ENCODE peak calls at places on chromosomes 12 and 14, in nine cellular contexts. One of them, this sample, is unnamed.

GRCh38 chr12:31325524-31325875 is 450 bp downstream of the SINHCAF start:
- DNase-seq in Peyer's patch: peak; percentile 23
- DNase-seq in thyroid gland: no peak
- DNase-seq in DND-41: no peak
- DNase-seq in mucosa of descending colon: peak; percentile 66
- DNase-seq in heart right ventricle: peak; percentile 4
- DNase-seq in MM.1S: peak; percentile 13
- DNase-seq in breast epithelium: no peak
- DNase-seq in A549: peak; percentile 19
- DNase-seq in this sample: no peak

GRCh38 chr12:50924439-50925341 is 27.7 kb upstream of the HIGD1C start:
- DNase-seq in mucosa of descending colon: peak; percentile 78
- DNase-seq in heart right ventricle: peak; percentile 95
- DNase-seq in DND-41: peak; percentile 79
- DNase-seq in thyroid gland: peak; percentile 97
- DNase-seq in Peyer's patch: peak; percentile 85
- DNase-seq in breast epithelium: peak; percentile 90
- DNase-seq in MM.1S: peak; percentile 96
- DNase-seq in A549: peak; percentile 29
- DNase-seq in this sample: peak; percentile 94

GRCh38 chr14:98270201-98270600 is 1001.8 kb downstream of the BCL11B start:
- DNase-seq in MM.1S: no peak
- DNase-seq in thyroid gland: no peak
- DNase-seq in A549: no peak
- DNase-seq in breast epithelium: no peak
- DNase-seq in heart right ventricle: no peak
- DNase-seq in mucosa of descending colon: no peak
- DNase-seq in DND-41: no peak
- DNase-seq in Peyer's patch: no peak
- DNase-seq in this sample: no peak

GRCh38 chr12:87217486-87217885 is 811.7 kb downstream of the C12orf50 start:
- DNase-seq in Peyer's patch: no peak
- DNase-seq in mucosa of descending colon: no peak
- DNase-seq in MM.1S: no peak
- DNase-seq in breast epithelium: no peak
- DNase-seq in DND-41: no peak
- DNase-seq in A549: no peak
- DNase-seq in heart right ventricle: no peak
- DNase-seq in thyroid gland: no peak
- DNase-seq in this sample: no peak

GRCh38 chr12:115584156-115584555 is 693.3 kb downstream of the MED13L start:
- DNase-seq in DND-41: no peak
- DNase-seq in thyroid gland: no peak
- DNase-seq in A549: no peak
- DNase-seq in MM.1S: no peak
- DNase-seq in heart right ventricle: no peak
- DNase-seq in mucosa of descending colon: no peak
- DNase-seq in breast epithelium: no peak
- DNase-seq in Peyer's patch: no peak
- DNase-seq in this sample: no peak

GRCh38 chr12:75550906-75551305 is 39.5 kb upstream of the KRR1 start:
- DNase-seq in breast epithelium: no peak
- DNase-seq in DND-41: no peak
- DNase-seq in thyroid gland: no peak
- DNase-seq in MM.1S: no peak
- DNase-seq in A549: no peak
- DNase-seq in Peyer's patch: no peak
- DNase-seq in mucosa of descending colon: no peak
- DNase-seq in heart right ventricle: no peak
- DNase-seq in this sample: no peak

GRCh38 chr12:110937104-110937641 is 16.8 kb upstream of the MYL2 start:
- DNase-seq in heart right ventricle: no peak
- DNase-seq in Peyer's patch: peak; percentile 23
- DNase-seq in A549: peak; percentile 65
- DNase-seq in breast epithelium: no peak
- DNase-seq in mucosa of descending colon: no peak
- DNase-seq in MM.1S: peak; percentile 33
- DNase-seq in DND-41: peak; percentile 45
- DNase-seq in thyroid gland: peak; percentile 54
- DNase-seq in this sample: no peak

GRCh38 chr12:21940972-21941521 is at the start of gene ABCC9:
- DNase-seq in MM.1S: no peak
- DNase-seq in breast epithelium: no peak
- DNase-seq in mucosa of descending colon: peak; percentile 42
- DNase-seq in Peyer's patch: no peak
- DNase-seq in A549: no peak
- DNase-seq in thyroid gland: peak; percentile 61
- DNase-seq in heart right ventricle: peak; percentile 64
- DNase-seq in DND-41: no peak
- DNase-seq in this sample: no peak

GRCh38 chr14:92702441-92702918 is 45.9 kb downstream of the LGMN start:
- DNase-seq in Peyer's patch: peak; percentile 53
- DNase-seq in mucosa of descending colon: no peak
- DNase-seq in breast epithelium: no peak
- DNase-seq in MM.1S: no peak
- DNase-seq in heart right ventricle: no peak
- DNase-seq in A549: no peak
- DNase-seq in DND-41: no peak
- DNase-seq in thyroid gland: peak; percentile 53
- DNase-seq in this sample: no peak
- TF ChIP-seq CTCF in Peyer's patch: no peak
- TF ChIP-seq CTCF in mucosa of descending colon: no peak
- TF ChIP-seq CTCF in breast epithelium: no peak
- TF ChIP-seq CTCF in MM.1S: no peak
- TF ChIP-seq CTCF in heart right ventricle: no peak
- TF ChIP-seq CTCF in A549: no peak
- TF ChIP-seq CTCF in DND-41: no peak
- TF ChIP-seq CTCF in thyroid gland: no peak
- TF ChIP-seq CTCF in this sample: no peak

DNA sequence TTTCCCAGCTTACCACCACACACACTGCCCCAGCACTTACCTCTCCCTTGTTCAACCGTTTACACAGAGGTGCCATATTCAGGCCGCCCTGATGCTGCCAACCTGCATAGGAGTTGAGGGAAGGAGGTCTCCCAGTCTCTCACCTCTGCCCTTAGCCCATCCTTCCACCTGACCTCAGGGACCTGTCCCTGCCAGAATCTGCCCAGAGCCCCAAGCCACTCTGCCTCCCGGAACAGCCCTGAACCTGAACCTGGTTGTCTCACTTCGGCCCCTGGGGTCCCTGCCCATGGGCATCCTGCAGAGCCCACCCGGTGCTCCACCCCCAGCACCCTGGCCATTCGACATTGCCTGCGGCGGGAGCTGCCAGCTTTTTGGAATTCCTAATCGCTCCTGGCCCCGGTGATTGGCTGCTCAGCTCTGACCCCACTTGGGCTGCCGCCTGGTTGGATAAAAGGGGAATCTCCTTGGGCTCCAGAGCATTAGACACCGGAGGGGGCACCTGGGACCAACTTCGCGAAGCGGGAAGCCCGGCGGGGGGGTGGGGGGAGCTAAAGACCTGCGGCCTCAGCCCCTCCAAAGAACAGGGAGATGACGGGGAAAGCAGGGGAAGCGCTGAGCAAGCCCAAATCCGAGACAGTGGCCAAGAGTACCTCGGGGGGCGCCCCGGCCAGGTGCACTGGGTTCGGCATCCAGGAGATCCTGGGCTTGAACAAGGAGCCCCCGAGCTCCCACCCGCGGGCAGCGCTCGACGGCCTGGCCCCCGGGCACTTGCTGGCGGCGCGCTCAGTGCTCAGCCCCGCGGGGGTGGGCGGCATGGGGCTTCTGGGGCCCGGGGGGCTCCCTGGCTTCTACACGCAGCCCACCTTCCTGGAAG is at the start of gene VSX2:
- DNase-seq in MM.1S: no peak
- DNase-seq in thyroid gland: no peak
- DNase-seq in breast epithelium: no peak
- DNase-seq in heart right ventricle: no peak
- DNase-seq in DND-41: no peak
- DNase-seq in A549: no peak
- DNase-seq in Peyer's patch: no peak
- DNase-seq in mucosa of descending colon: no peak
- DNase-seq in this sample: no peak
- H3K4me3 ChIP-seq in MM.1S: no peak within 1 kb of the TSS
- H3K4me3 ChIP-seq in thyroid gland: peak within 1 kb of the TSS; percentile 19
- H3K4me3 ChIP-seq in breast epithelium: no peak within 1 kb of the TSS
- H3K4me3 ChIP-seq in heart right ventricle: peak within 1 kb of the TSS; percentile 24
- H3K4me3 ChIP-seq in DND-41: no peak within 1 kb of the TSS
- H3K4me3 ChIP-seq in A549: no peak within 1 kb of the TSS
- H3K4me3 ChIP-seq in Peyer's patch: peak within 1 kb of the TSS; percentile 29
- H3K4me3 ChIP-seq in mucosa of descending colon: no peak within 1 kb of the TSS
- H3K4me3 ChIP-seq in this sample: no peak within 1 kb of the TSS

GRCh38 chr12:11209098-11209497 is 22.4 kb upstream of the TAS2R42 start:
- DNase-seq in mucosa of descending colon: no peak
- DNase-seq in breast epithelium: no peak
- DNase-seq in thyroid gland: no peak
- DNase-seq in Peyer's patch: no peak
- DNase-seq in MM.1S: no peak
- DNase-seq in A549: no peak
- DNase-seq in heart right ventricle: no peak
- DNase-seq in DND-41: no peak
- DNase-seq in this sample: no peak
- TF ChIP-seq CTCF in mucosa of descending colon: no peak
- TF ChIP-seq CTCF in breast epithelium: no peak
- TF ChIP-seq CTCF in thyroid gland: no peak
- TF ChIP-seq CTCF in Peyer's patch: no peak
- TF ChIP-seq CTCF in MM.1S: no peak
- TF ChIP-seq CTCF in A549: no peak
- TF ChIP-seq CTCF in heart right ventricle: no peak
- TF ChIP-seq CTCF in DND-41: peak; percentile 3
- TF ChIP-seq CTCF in this sample: no peak

GRCh38 chr14:50063876-50064420 is 52.4 kb downstream of the VCPKMT start:
- DNase-seq in thyroid gland: no peak
- DNase-seq in DND-41: no peak
- DNase-seq in breast epithelium: no peak
- DNase-seq in MM.1S: no peak
- DNase-seq in mucosa of descending colon: no peak
- DNase-seq in A549: no peak
- DNase-seq in heart right ventricle: no peak
- DNase-seq in Peyer's patch: no peak
- DNase-seq in this sample: no peak

GRCh38 chr14:50060871-50061663 is 55.3 kb downstream of the VCPKMT start:
- DNase-seq in heart right ventricle: peak; percentile 67
- DNase-seq in thyroid gland: no peak
- DNase-seq in mucosa of descending colon: no peak
- DNase-seq in Peyer's patch: peak; percentile 63
- DNase-seq in breast epithelium: peak; percentile 73
- DNase-seq in DND-41: peak; percentile 75
- DNase-seq in A549: peak; percentile 86
- DNase-seq in MM.1S: no peak
- DNase-seq in this sample: peak; percentile 80

GRCh38 chr14:50062438-50063039 is 53.8 kb downstream of the VCPKMT start:
- DNase-seq in DND-41: peak; percentile 77
- DNase-seq in thyroid gland: no peak
- DNase-seq in A549: peak; percentile 63
- DNase-seq in MM.1S: no peak
- DNase-seq in mucosa of descending colon: no peak
- DNase-seq in heart right ventricle: no peak
- DNase-seq in breast epithelium: no peak
- DNase-seq in Peyer's patch: peak; percentile 85
- DNase-seq in this sample: no peak

GRCh38 chr14:50059773-50060629 is 56.4 kb downstream of the VCPKMT start:
- DNase-seq in DND-41: no peak
- DNase-seq in breast epithelium: no peak
- DNase-seq in A549: no peak
- DNase-seq in Peyer's patch: peak; percentile 13
- DNase-seq in heart right ventricle: no peak
- DNase-seq in mucosa of descending colon: no peak
- DNase-seq in MM.1S: no peak
- DNase-seq in thyroid gland: no peak
- DNase-seq in this sample: no peak

DNA sequence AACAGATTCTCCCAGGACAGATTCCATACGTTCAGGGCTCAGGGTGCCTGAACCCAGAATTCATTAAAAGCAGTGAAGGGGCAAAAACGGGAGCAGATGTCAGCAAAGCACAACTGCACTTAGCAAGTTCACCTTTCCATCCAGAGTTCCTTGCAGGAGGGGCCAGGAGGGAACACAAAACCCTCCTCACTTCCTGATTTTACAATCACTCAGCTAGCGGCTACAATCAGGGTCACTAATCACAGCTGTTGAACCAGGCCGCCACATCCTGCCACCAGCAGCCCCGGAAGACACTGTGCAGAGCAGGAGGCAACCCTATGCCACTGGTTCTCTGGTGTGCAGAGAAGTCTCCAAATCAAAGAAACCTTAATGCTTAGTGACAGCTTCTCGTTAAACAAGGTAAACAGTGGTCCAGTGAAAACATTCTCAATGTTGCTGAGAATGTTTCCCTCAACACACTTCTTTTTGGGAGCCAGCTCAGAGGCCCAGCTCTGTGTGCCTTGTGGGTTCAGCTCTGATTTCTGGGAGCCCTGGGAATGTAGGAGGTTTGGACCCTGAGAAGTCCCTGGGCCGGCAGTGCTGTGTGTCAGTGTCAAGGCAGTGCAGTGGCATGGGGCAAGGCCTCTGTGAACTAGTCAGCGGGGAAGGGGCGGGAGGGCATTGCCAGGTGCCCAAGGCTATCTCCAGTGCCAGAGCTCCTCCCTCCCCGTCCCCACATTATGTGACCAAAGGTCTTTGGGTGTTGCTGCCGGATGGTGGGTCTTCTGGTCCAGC is 54.5 kb downstream of the VCPKMT start:
- DNase-seq in DND-41: peak; percentile 88
- DNase-seq in A549: no peak
- DNase-seq in heart right ventricle: no peak
- DNase-seq in mucosa of descending colon: peak; percentile 88
- DNase-seq in Peyer's patch: peak; percentile 92
- DNase-seq in MM.1S: no peak
- DNase-seq in breast epithelium: no peak
- DNase-seq in thyroid gland: no peak
- DNase-seq in this sample: no peak
- H3K4me3 ChIP-seq in DND-41: no peak overlapping the region
- H3K4me3 ChIP-seq in A549: no peak overlapping the region
- H3K4me3 ChIP-seq in heart right ventricle: no peak overlapping the region
- H3K4me3 ChIP-seq in mucosa of descending colon: no peak overlapping the region
- H3K4me3 ChIP-seq in Peyer's patch: peak overlapping the region; percentile 0
- H3K4me3 ChIP-seq in MM.1S: no peak overlapping the region
- H3K4me3 ChIP-seq in breast epithelium: no peak overlapping the region
- H3K4me3 ChIP-seq in thyroid gland: no peak overlapping the region
- H3K4me3 ChIP-seq in this sample: no peak overlapping the region

GRCh38 chr12:11860026-11860425 is 210.6 kb downstream of the ETV6 start:
- DNase-seq in thyroid gland: no peak
- DNase-seq in A549: no peak
- DNase-seq in heart right ventricle: no peak
- DNase-seq in DND-41: no peak
- DNase-seq in Peyer's patch: no peak
- DNase-seq in mucosa of descending colon: no peak
- DNase-seq in MM.1S: no peak
- DNase-seq in breast epithelium: no peak
- DNase-seq in this sample: no peak
- TF ChIP-seq CTCF in thyroid gland: no peak
- TF ChIP-seq CTCF in A549: no peak
- TF ChIP-seq CTCF in heart right ventricle: no peak
- TF ChIP-seq CTCF in DND-41: no peak
- TF ChIP-seq CTCF in Peyer's patch: no peak
- TF ChIP-seq CTCF in mucosa of descending colon: no peak
- TF ChIP-seq CTCF in MM.1S: no peak
- TF ChIP-seq CTCF in breast epithelium: no peak
- TF ChIP-seq CTCF in this sample: no peak